ENCODE peak calls at places on chromosomes 11 and 22, in four cellular contexts. One of them, this sample, is unnamed.

GRCh38 chr11:74019860-74020259 is 11.0 kb upstream of the UCP3 start:
- DNase-seq in neuronal stem cell: no peak
- DNase-seq in left ventricle myocardium inferior: no peak
- DNase-seq in right atrium auricular region: no peak
- DNase-seq in this sample: no peak

GRCh38 chr22:20249797-20250354 is 18.2 kb downstream of the RTN4R start:
- DNase-seq in neuronal stem cell: no peak
- DNase-seq in left ventricle myocardium inferior: no peak
- DNase-seq in right atrium auricular region: no peak
- DNase-seq in this sample: peak; percentile 48

GRCh38 chr11:65384301-65384889 is 1.9 kb upstream of the SLC25A45 start:
- DNase-seq in neuronal stem cell: no peak
- DNase-seq in left ventricle myocardium inferior: no peak
- DNase-seq in right atrium auricular region: no peak
- DNase-seq in this sample: no peak

GRCh38 chr22:37716708-37717107 is 19.9 kb downstream of the TRIOBP start:
- DNase-seq in neuronal stem cell: no peak
- DNase-seq in left ventricle myocardium inferior: no peak
- DNase-seq in right atrium auricular region: no peak
- DNase-seq in this sample: no peak

GRCh38 chr11:12193515-12194336 is 83.3 kb downstream of the MICAL2 start:
- DNase-seq in neuronal stem cell: no peak
- DNase-seq in left ventricle myocardium inferior: no peak
- DNase-seq in right atrium auricular region: no peak
- DNase-seq in this sample: no peak

GRCh38 chr11:100709233-100709999 is 22.3 kb downstream of the ARHGAP42 start:
- DNase-seq in neuronal stem cell: no peak
- DNase-seq in left ventricle myocardium inferior: no peak
- DNase-seq in right atrium auricular region: no peak
- DNase-seq in this sample: no peak

GRCh38 chr11:45723421-45723820 is 58.0 kb upstream of the CHST1 start:
- DNase-seq in neuronal stem cell: no peak
- DNase-seq in left ventricle myocardium inferior: no peak
- DNase-seq in right atrium auricular region: no peak
- DNase-seq in this sample: no peak

GRCh38 chr11:91860661-91861060 is 364.0 kb upstream of the FAT3 start:
- DNase-seq in neuronal stem cell: no peak
- DNase-seq in left ventricle myocardium inferior: no peak
- DNase-seq in right atrium auricular region: no peak
- DNase-seq in this sample: no peak

GRCh38 chr22:24578355-24579241 is 14.3 kb downstream of the LRRC75B start:
- DNase-seq in neuronal stem cell: no peak
- DNase-seq in left ventricle myocardium inferior: no peak
- DNase-seq in right atrium auricular region: no peak
- DNase-seq in this sample: no peak

GRCh38 chr11:69954756-69955155 is 123.4 kb upstream of the ANO1 start:
- DNase-seq in neuronal stem cell: no peak
- DNase-seq in left ventricle myocardium inferior: no peak
- DNase-seq in right atrium auricular region: no peak
- DNase-seq in this sample: no peak

GRCh38 chr22:44127353-44127752 is 53.4 kb upstream of the PARVG start:
- DNase-seq in neuronal stem cell: no peak
- DNase-seq in left ventricle myocardium inferior: no peak
- DNase-seq in right atrium auricular region: no peak
- DNase-seq in this sample: no peak

GRCh38 chr11:13249992-13250391 is 27.6 kb upstream of the BMAL1 start:
- DNase-seq in neuronal stem cell: no peak
- DNase-seq in left ventricle myocardium inferior: no peak
- DNase-seq in right atrium auricular region: no peak
- DNase-seq in this sample: no peak

GRCh38 chr22:31603081-31603525 is 58.9 kb downstream of the PISD start:
- DNase-seq in neuronal stem cell: no peak
- DNase-seq in left ventricle myocardium inferior: no peak
- DNase-seq in right atrium auricular region: no peak
- DNase-seq in this sample: no peak

GRCh38 chr22:31604746-31605705 is 57.0 kb downstream of the PISD start:
- DNase-seq in neuronal stem cell: no peak
- DNase-seq in left ventricle myocardium inferior: no peak
- DNase-seq in right atrium auricular region: no peak
- DNase-seq in this sample: no peak

GRCh38 chr22:31605851-31606585 is 56.0 kb downstream of the PISD start:
- DNase-seq in neuronal stem cell: no peak
- DNase-seq in left ventricle myocardium inferior: no peak
- DNase-seq in right atrium auricular region: no peak
- DNase-seq in this sample: no peak

GRCh38 chr22:31604137-31604705 is 57.8 kb downstream of the PISD start:
- DNase-seq in neuronal stem cell: no peak
- DNase-seq in left ventricle myocardium inferior: no peak
- DNase-seq in right atrium auricular region: no peak
- DNase-seq in this sample: no peak

GRCh38 chr22:31603574-31603973 is 58.4 kb downstream of the PISD start:
- DNase-seq in neuronal stem cell: no peak
- DNase-seq in left ventricle myocardium inferior: no peak
- DNase-seq in right atrium auricular region: no peak
- DNase-seq in this sample: no peak
- H3K27ac ChIP-seq in neuronal stem cell: no peak overlapping the region
- H3K27ac ChIP-seq in left ventricle myocardium inferior: no peak overlapping the region
- H3K27ac ChIP-seq in right atrium auricular region: peak overlapping the region; percentile 46
- H3K27ac ChIP-seq in this sample: peak overlapping the region; percentile 74

GRCh38 chr11:28835790-28836189 is 727.6 kb downstream of the METTL15 start:
- DNase-seq in neuronal stem cell: no peak
- DNase-seq in left ventricle myocardium inferior: no peak
- DNase-seq in right atrium auricular region: no peak
- DNase-seq in this sample: no peak
- H3K27ac ChIP-seq in neuronal stem cell: no peak overlapping the region
- H3K27ac ChIP-seq in left ventricle myocardium inferior: no peak overlapping the region
- H3K27ac ChIP-seq in right atrium auricular region: no peak overlapping the region
- H3K27ac ChIP-seq in this sample: no peak overlapping the region

GRCh38 chr22:32680895-32681294 is 120.6 kb upstream of the TIMP3 start:
- DNase-seq in neuronal stem cell: no peak
- DNase-seq in left ventricle myocardium inferior: no peak
- DNase-seq in right atrium auricular region: no peak
- DNase-seq in this sample: no peak
- H3K27ac ChIP-seq in neuronal stem cell: no peak overlapping the region
- H3K27ac ChIP-seq in left ventricle myocardium inferior: no peak overlapping the region
- H3K27ac ChIP-seq in right atrium auricular region: no peak overlapping the region
- H3K27ac ChIP-seq in this sample: no peak overlapping the region

DNA sequence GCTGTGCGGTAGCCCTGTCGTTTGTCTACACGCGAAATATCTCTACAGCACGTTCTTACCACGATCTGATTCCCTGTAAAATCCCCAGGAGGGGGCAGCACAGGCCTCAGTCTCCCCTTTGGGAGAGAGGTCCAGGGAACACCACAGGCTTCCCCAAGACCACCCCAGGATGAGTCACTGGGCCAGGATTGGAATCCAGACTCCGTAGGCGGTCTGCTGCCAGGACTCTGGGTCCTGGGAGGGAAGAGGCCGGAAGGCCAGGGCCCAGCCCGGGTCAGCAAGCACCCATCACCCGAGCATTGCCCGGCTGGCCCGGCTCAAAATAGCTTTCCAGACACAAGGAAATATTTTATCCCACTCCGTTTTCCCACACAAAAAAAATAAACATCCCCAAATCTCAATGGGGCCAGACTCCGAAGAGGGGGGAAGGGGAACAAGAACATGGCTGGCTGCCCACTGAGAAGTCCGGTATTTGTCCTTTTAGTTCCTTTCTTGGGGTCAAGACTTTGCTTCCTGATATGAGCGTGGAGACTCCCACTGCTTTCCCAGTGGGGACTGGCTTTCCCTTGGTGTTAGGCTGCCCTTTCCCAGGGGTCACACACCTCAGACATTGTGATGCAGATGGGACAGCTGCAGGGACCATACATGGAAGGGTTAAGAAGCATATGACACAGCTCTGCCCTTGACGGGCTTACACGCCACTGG is 91.3 kb downstream of the LRRC32 start:
- DNase-seq in neuronal stem cell: no peak
- DNase-seq in left ventricle myocardium inferior: peak; percentile 63
- DNase-seq in right atrium auricular region: no peak
- DNase-seq in this sample: peak; percentile 62
- H3K27ac ChIP-seq in neuronal stem cell: no peak overlapping the region
- H3K27ac ChIP-seq in left ventricle myocardium inferior: peak overlapping the region; percentile 86
- H3K27ac ChIP-seq in right atrium auricular region: peak overlapping the region; percentile 81
- H3K27ac ChIP-seq in this sample: peak overlapping the region; percentile 76

DNA sequence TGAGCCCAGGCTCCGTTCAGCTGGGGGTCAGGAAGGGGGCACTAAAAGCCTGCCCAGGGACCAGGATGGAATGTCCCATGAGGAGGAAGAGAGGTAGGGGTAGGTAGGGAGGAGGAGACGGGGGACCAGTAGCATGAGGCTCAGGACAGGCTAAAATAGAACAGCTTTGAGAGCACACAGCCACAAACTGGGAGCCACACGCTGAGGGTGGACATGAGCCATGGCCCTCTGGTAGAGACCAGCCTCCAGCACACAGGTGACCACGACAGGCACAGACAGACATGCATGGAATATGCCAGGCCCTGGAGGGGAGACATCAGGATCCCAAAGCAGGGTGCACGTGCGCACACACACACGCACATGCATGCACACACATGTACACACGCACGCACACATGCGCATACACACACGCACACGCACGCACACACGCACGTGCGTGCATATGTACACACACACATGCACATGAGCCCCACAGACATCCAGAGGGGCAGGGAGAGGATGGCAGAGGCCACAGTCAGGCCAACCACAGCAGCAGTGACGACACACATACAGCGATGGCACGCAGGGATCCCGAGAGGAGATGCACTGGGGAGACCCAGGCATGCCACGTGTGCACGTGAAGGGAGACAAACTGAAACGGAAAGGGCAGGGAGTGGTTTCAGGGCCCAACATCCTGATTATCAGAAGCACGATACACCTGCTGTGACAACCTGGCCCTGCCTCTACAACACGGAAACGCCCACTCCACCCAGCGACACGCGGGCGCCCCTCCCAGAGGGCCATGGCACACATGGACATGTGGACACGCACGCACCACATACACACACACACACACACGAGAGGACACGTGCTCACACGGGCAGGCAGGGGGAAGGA is 25.7 kb downstream of the LRRC10B start:
- DNase-seq in neuronal stem cell: no peak
- DNase-seq in left ventricle myocardium inferior: no peak
- DNase-seq in right atrium auricular region: no peak
- DNase-seq in this sample: no peak
- H3K27ac ChIP-seq in neuronal stem cell: no peak overlapping the region
- H3K27ac ChIP-seq in left ventricle myocardium inferior: peak overlapping the region; percentile 87
- H3K27ac ChIP-seq in right atrium auricular region: peak overlapping the region; percentile 89
- H3K27ac ChIP-seq in this sample: no peak overlapping the region

GRCh38 chr11:34302046-34302921 is 55.5 kb downstream of the ABTB2 start:
- DNase-seq in neuronal stem cell: no peak
- DNase-seq in left ventricle myocardium inferior: no peak
- DNase-seq in right atrium auricular region: no peak
- DNase-seq in this sample: no peak
- H3K27ac ChIP-seq in neuronal stem cell: no peak overlapping the region
- H3K27ac ChIP-seq in left ventricle myocardium inferior: no peak overlapping the region
- H3K27ac ChIP-seq in right atrium auricular region: peak overlapping the region; percentile 30
- H3K27ac ChIP-seq in this sample: no peak overlapping the region

GRCh38 chr22:29065468-29066190 is 4.0 kb upstream of the C22orf31 start:
- DNase-seq in neuronal stem cell: no peak
- DNase-seq in left ventricle myocardium inferior: no peak
- DNase-seq in right atrium auricular region: no peak
- DNase-seq in this sample: no peak
- H3K27ac ChIP-seq in neuronal stem cell: no peak overlapping the region
- H3K27ac ChIP-seq in left ventricle myocardium inferior: no peak overlapping the region
- H3K27ac ChIP-seq in right atrium auricular region: no peak overlapping the region
- H3K27ac ChIP-seq in this sample: no peak overlapping the region

DNA sequence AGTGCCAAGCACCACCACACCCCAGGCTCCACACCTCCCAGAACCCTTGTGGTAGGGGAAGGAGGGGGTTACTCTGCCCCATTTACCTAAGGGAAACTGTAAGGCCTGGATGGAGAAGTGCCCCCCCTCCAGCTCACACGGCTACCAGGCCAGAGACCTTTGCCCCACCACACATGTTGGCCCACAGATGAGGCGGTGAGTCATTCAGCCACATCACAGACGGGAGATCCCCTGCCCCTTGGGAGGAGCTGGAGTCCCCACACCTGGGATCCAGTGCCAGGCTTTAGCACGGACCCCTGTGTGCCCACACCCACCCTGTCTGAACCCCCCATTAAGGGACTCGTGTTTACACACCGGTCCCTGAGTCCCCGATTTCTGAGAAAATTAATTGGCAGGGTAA is 24.9 kb downstream of the CDKN1C start:
- DNase-seq in neuronal stem cell: no peak
- DNase-seq in left ventricle myocardium inferior: no peak
- DNase-seq in right atrium auricular region: no peak
- DNase-seq in this sample: no peak
- H3K27ac ChIP-seq in neuronal stem cell: no peak overlapping the region
- H3K27ac ChIP-seq in left ventricle myocardium inferior: no peak overlapping the region
- H3K27ac ChIP-seq in right atrium auricular region: no peak overlapping the region
- H3K27ac ChIP-seq in this sample: no peak overlapping the region

GRCh38 chr11:86719781-86720463 is 47.5 kb upstream of the ME3 start:
- DNase-seq in neuronal stem cell: no peak
- DNase-seq in left ventricle myocardium inferior: no peak
- DNase-seq in right atrium auricular region: no peak
- DNase-seq in this sample: no peak

GRCh38 chr11:86724137-86724536 is 51.7 kb upstream of the ME3 start:
- DNase-seq in neuronal stem cell: no peak
- DNase-seq in left ventricle myocardium inferior: no peak
- DNase-seq in right atrium auricular region: no peak
- DNase-seq in this sample: no peak

GRCh38 chr11:86726118-86726748 is 53.8 kb upstream of the ME3 start:
- DNase-seq in neuronal stem cell: no peak
- DNase-seq in left ventricle myocardium inferior: no peak
- DNase-seq in right atrium auricular region: no peak
- DNase-seq in this sample: no peak

GRCh38 chr11:86722041-86722440 is 49.6 kb upstream of the ME3 start:
- DNase-seq in neuronal stem cell: no peak
- DNase-seq in left ventricle myocardium inferior: no peak
- DNase-seq in right atrium auricular region: no peak
- DNase-seq in this sample: no peak

DNA sequence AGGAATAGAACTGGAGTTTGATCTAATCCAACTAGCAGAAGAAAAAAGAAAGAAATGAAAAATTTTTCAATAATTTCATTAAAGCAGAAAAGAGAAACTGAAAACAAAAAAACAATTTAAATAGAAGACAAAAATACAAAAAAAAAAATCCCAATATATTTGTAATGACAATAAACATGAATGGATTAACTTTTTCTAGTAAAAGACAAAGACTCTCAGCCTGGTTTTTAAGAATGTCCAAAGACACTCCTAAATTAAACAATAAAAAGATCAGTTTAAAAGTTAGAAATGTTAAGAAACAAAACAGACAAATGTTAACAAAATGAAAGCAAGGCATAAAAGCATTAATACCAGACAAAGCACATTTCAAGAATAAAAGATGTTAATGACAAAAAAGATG is 50.3 kb upstream of the ME3 start:
- DNase-seq in neuronal stem cell: no peak
- DNase-seq in left ventricle myocardium inferior: no peak
- DNase-seq in right atrium auricular region: no peak
- DNase-seq in this sample: no peak
- H3K27ac ChIP-seq in neuronal stem cell: no peak overlapping the region
- H3K27ac ChIP-seq in left ventricle myocardium inferior: no peak overlapping the region
- H3K27ac ChIP-seq in right atrium auricular region: no peak overlapping the region
- H3K27ac ChIP-seq in this sample: no peak overlapping the region